ENCODE peak calls at places on chromosomes 13 and 19, in six cellular contexts. G is stimulated activated CD8-positive, alpha-beta memory T cell treated with anti-CD3 and anti-CD28 coated beads, Interleukin-7, amount 100 ng/mL, for 24 hours; Q is erythroblast; D is cerebellum; M is activated CD8-positive, alpha-beta memory T cell treated with anti-CD3 and anti-CD28 coated beads, Interleukin-2, amount 50 U/mL, for 4 hours; I is substantia nigra. E is an unnamed sample.

GRCh38 chr19:20256606-20257005 is 89.6 kb downstream of the ZNF486 start:
- DNase-seq in G (no peak), Q (no peak), M (no peak), D (no peak), I (no peak), E (no peak)

GRCh38 chr13:35984776-35985453 is 146.3 kb downstream of the DCLK1 start:
- DNase-seq in G (no peak), I (no peak), Q (no peak), D (no peak), M (no peak), E (no peak)

GRCh38 chr13:92578358-92578757 is 648.2 kb upstream of the GPC6 start:
- DNase-seq in M (no peak), I (no peak), G (no peak), Q (no peak), D (no peak), E (no peak)

GRCh38 chr13:44451651-44452050 is 78.0 kb downstream of the SERP2 start:
- DNase-seq in M (no peak), I (no peak), Q (no peak), D (no peak), G (no peak), E (no peak)

GRCh38 chr19:35712910-35713845 is 4.6 kb upstream of the KMT2B start:
- DNase-seq in D (no peak), Q (peak), M (peak), G (peak), I (no peak), E (no peak)

GRCh38 chr13:52374873-52375411 is 31.0 kb downstream of the THSD1 start:
- DNase-seq in M (no peak), I (no peak), Q (no peak), G (no peak), D (no peak), E (no peak)

GRCh38 chr19:23787106-23787505 is 28.4 kb upstream of the ZNF681 start:
- DNase-seq in M (no peak), I (no peak), D (no peak), G (no peak), Q (no peak), E (no peak)

GRCh38 chr13:27079421-27079958 is 92.1 kb downstream of the USP12 start:
- DNase-seq in D (no peak), M (no peak), I (no peak), Q (no peak), G (no peak), E (no peak)

GRCh38 chr19:2782357-2782935 is 627 bp downstream of the SGTA start:
- DNase-seq in I (no peak), G (peak), M (no peak), Q (peak), D (no peak), E (no peak)

GRCh38 chr13:85798999-85799646 is at the start of gene SLITRK6:
- DNase-seq in G (no peak), D (peak), Q (no peak), I (no peak), M (no peak), E (peak)

GRCh38 chr13:67230774-67231480 is 791 bp upstream of the PCDH9 start:
- DNase-seq in G (no peak), I (no peak), Q (peak), M (peak), D (peak), E (peak)

GRCh38 chr19:35911790-35912189 is 3.7 kb upstream of the TYROBP start:
- DNase-seq in M (no peak), G (no peak), Q (no peak), I (no peak), D (no peak), E (no peak)

GRCh38 chr13:91690944-91691343 is 292.5 kb downstream of the GPC5 start:
- DNase-seq in G (no peak), D (no peak), M (no peak), Q (no peak), I (no peak), E (no peak)

GRCh38 chr19:2815923-2816322 is 3.7 kb upstream of the ZNF554 start:
- DNase-seq in I (no peak), M (no peak), Q (no peak), G (no peak), D (no peak), E (no peak)

E was measured in cerebellar cortex.